ENCODE peak calls at places on chromosomes 1 and 21, in eight cellular contexts. E is esophagus squamous epithelium, Q is thyroid gland, N is IMR-90, C is GM12878, K is body of pancreas, H is spleen, B is transverse colon. S is an unnamed sample. For H3K4me1, the result is how much of the 10 kb centered on the place peaks cover.

GRCh38 chr1:1630191-1630964 is 1.6 kb upstream of the MMP23B start:
- DNase-seq in E (no peak), Q (peak), N (no peak), C (peak), K (no peak), H (peak), B (peak), S (peak)

GRCh38 chr1:85289207-85289847 is 12.9 kb upstream of the BCL10 start:
- DNase-seq in E (no peak), Q (no peak), N (peak), C (no peak), K (no peak), H (no peak), B (no peak), S (peak)

GRCh38 chr1:58746757-58747156 is 37.1 kb downstream of the JUN start:
- DNase-seq in E (no peak), Q (no peak), N (peak), C (no peak), K (no peak), H (no peak), B (no peak), S (no peak)

GRCh38 chr1:205259361-205259832 is 31.7 kb downstream of the TMCC2 start:
- DNase-seq in E (no peak), Q (no peak), N (peak), C (no peak), K (no peak), H (no peak), B (no peak), S (no peak)

GRCh38 chr1:56152635-56153034 is 426.7 kb downstream of the PLPP3 start:
- DNase-seq in E (no peak), Q (no peak), N (no peak), C (no peak), K (no peak), H (no peak), B (no peak), S (no peak)

GRCh38 chr1:223712856-223713494 is 636 bp downstream of the CAPN2 start:
- DNase-seq in E (no peak), Q (peak), N (no peak), C (no peak), K (no peak), H (peak), B (peak), S (no peak)

GRCh38 chr1:150578278-150579109 is 916 bp downstream of the MCL1 start:
- DNase-seq in E (no peak), Q (peak), N (peak), C (no peak), K (no peak), H (peak), B (peak), S (no peak)

GRCh38 chr1:231557898-231558710 is 29.6 kb downstream of the TSNAX start:
- DNase-seq in E (no peak), Q (no peak), N (peak), C (no peak), K (no peak), H (no peak), B (no peak), S (no peak)

GRCh38 chr1:73953611-73954010 is 244.4 kb downstream of the LRRIQ3 start:
- DNase-seq in E (no peak), Q (no peak), N (no peak), C (no peak), K (no peak), H (no peak), B (no peak), S (no peak)

GRCh38 chr1:243924588-243925349 is 74.7 kb upstream of the AKT3 start:
- DNase-seq in E (no peak), Q (no peak), N (no peak), C (no peak), K (no peak), H (no peak), B (no peak), S (no peak)

GRCh38 chr1:5843521-5844096 is 148.6 kb downstream of the NPHP4 start:
- DNase-seq in E (no peak), Q (no peak), N (no peak), C (no peak), K (no peak), H (no peak), B (no peak), S (no peak)

GRCh38 chr1:83065952-83066727 is 932.8 kb downstream of the TTLL7 start:
- DNase-seq in E (no peak), Q (no peak), N (no peak), C (no peak), K (no peak), H (no peak), B (no peak), S (no peak)

GRCh38 chr21:39046236-39046911 is 136.9 kb downstream of the PSMG1 start:
- DNase-seq in E (no peak), Q (no peak), N (no peak), C (no peak), K (no peak), H (no peak), B (no peak), S (no peak)
- TF ChIP-seq POLR2A in E (no peak), Q (no peak), N (no peak), C (no peak), K (no peak), H (no peak), B (no peak), S (no peak)

GRCh38 chr1:7298749-7299151 is 472.3 kb upstream of the VAMP3 start:
- DNase-seq in E (no peak), Q (no peak), N (peak), C (no peak), K (no peak), H (no peak), B (no peak), S (no peak)

GRCh38 chr1:7301346-7301993 is 469.6 kb upstream of the VAMP3 start:
- DNase-seq in E (no peak), Q (no peak), N (peak), C (no peak), K (no peak), H (no peak), B (no peak), S (no peak)

GRCh38 chr1:7300893-7301292 is 470.2 kb upstream of the VAMP3 start:
- DNase-seq in E (no peak), Q (no peak), N (peak), C (no peak), K (no peak), H (no peak), B (peak), S (no peak)

GRCh38 chr1:7299329-7299799 is 471.7 kb upstream of the VAMP3 start:
- DNase-seq in E (no peak), Q (peak), N (peak), C (no peak), K (peak), H (no peak), B (peak), S (peak)

DNA sequence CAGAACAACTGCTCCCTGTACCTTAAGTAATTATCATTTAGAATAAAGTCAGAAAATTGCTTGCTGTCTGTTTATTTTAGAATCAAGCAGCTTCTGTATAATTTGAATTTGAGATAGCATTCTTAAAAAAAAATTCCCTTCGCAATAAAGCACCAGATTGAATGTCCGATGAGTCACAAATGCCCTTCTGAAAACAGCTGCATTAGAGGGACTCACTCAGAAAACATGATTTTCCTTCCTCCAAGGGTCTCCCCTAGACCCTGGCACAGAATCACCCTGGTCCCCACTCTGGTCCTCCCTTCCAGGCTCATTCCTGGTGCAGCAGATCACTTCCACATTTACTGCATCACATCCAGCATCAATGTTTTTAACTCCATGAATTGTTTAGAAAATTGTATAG is 471.1 kb upstream of the VAMP3 start:
- DNase-seq in E (no peak), Q (no peak), N (peak), C (no peak), K (no peak), H (no peak), B (no peak), S (no peak)
- H3K4me1 ChIP-seq in E (under half), Q (under half), N (under half), C (under half), K (under half), H (under half), B (under half), S (under half)

GRCh38 chr1:112389689-112390088 is 6.3 kb upstream of the CTTNBP2NL start:
- DNase-seq in E (no peak), Q (no peak), N (no peak), C (no peak), K (no peak), H (no peak), B (no peak), S (no peak)

GRCh38 chr1:112386786-112387346 is 9.1 kb upstream of the CTTNBP2NL start:
- DNase-seq in E (no peak), Q (no peak), N (no peak), C (no peak), K (no peak), H (no peak), B (no peak), S (no peak)

GRCh38 chr1:112386024-112386723 is 9.8 kb upstream of the CTTNBP2NL start:
- DNase-seq in E (no peak), Q (no peak), N (no peak), C (no peak), K (no peak), H (no peak), B (no peak), S (no peak)

GRCh38 chr1:112387807-112388206 is 8.2 kb upstream of the CTTNBP2NL start:
- DNase-seq in E (no peak), Q (no peak), N (no peak), C (no peak), K (no peak), H (no peak), B (no peak), S (no peak)

DNA sequence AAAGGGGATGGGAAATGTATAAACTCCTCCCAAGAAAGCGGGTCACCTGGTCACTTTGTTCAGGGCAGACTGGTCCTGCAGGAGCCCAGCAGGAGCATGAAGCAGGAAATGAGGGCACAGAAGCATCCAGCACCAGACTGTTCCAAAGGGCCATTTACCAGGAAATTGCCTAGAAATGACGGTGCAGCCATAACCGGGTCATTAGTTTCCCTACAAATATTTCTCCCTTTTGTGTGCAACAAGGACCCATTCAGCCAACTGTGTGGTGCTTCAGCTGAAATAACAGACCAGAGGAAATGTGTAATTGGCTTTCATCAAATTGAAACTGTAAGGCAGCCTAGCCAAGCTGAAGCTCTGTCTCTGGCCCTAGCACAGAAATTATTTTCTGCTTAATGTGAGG is 7.6 kb upstream of the CTTNBP2NL start:
- DNase-seq in E (no peak), Q (no peak), N (peak), C (no peak), K (no peak), H (no peak), B (no peak), S (no peak)
- TF ChIP-seq POLR2A in E (no peak), Q (no peak), N (no peak), C (no peak), K (no peak), H (no peak), B (no peak), S (no peak)

DNA sequence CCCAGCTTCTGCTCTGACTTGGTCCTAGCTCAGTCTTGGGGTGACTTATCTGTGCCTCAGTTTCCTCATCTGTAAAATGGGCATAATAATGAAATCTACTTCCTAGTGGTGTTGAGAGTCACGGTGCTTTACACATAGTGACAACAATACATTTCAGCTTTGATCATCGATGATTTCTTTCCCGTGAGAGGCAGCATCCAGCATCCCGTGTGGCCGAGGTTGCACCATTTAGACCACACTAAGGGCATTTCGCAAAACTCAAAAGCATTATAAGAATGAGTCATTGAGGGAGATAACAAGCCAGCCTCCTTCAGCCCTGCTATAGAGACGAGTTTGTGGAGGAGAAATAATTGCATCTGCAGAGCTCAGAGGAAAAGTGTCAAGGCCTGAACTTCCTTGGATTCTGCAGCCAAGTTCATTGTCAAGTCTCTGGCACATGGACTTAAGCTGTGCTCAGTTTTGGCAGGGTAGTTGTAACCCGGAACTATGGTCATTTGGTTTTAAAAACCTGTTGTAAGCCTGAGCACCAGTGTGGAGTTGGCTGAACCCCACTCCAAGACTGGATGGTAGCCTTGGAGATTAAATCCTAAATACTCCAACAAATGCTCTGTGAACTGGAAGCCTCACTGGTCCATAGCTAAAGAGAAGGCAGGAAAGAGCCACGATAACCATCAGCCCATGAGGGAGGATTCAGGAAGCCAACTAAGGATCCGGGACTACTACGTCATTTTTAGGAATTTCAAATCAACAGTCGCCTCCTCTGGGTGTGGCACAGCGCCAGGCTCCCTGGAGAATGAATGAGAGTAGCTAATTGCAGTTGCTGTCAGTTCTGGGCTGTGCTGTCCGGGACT is 64.2 kb downstream of the TCP10L start:
- DNase-seq in E (no peak), Q (peak), N (peak), C (no peak), K (peak), H (peak), B (peak), S (peak)
- H3K4me1 ChIP-seq in E (under half), Q (under half), N (under half), C (under half), K (under half), H (half or more), B (under half), S (under half)

GRCh38 chr1:23958810-23959460 is 693 bp upstream of the PNRC2 start:
- DNase-seq in E (peak), Q (peak), N (peak), C (peak), K (peak), H (peak), B (peak), S (peak)
- TF ChIP-seq POLR2A in E (no peak), Q (peak), N (no peak), C (peak), K (no peak), H (peak), B (peak), S (peak)

S was measured in stomach.